ENCODE peak calls at places on chromosomes 5 and 9, in nine cellular contexts. T is GM23248; J is cerebellar nuclear complex; E is SW480; V is heart left ventricle; H is fibroblast of lung; W is HEK293T; F is stimulated activated CD8-positive, alpha-beta memory T cell treated with anti-CD3 and anti-CD28 coated beads, Interleukin-7, amount 100 ng/mL, for 24 hours; U is SK-MEL-5. X is an unnamed sample.

GRCh38 chr9:95620296-95620695 is 103.5 kb upstream of the PTCH1 start:
- DNase-seq in J (no peak), U (no peak), F (no peak), H (no peak), T (no peak), E (no peak), V (no peak), W (no peak), X (no peak)

GRCh38 chr5:128035689-128036088 is 47.9 kb upstream of the SLC12A2 start:
- DNase-seq in E (no peak), T (no peak), J (no peak), F (no peak), H (no peak), W (peak), V (no peak), U (no peak), X (no peak)

GRCh38 chr5:125722550-125722949 is 700.7 kb upstream of the GRAMD2B start:
- DNase-seq in F (no peak), T (peak), W (no peak), H (peak), U (no peak), J (no peak), V (no peak), E (no peak), X (no peak)

GRCh38 chr5:45411971-45412612 is 284.1 kb downstream of the HCN1 start:
- DNase-seq in H (peak), V (no peak), T (no peak), J (no peak), E (no peak), W (no peak), F (no peak), U (no peak), X (no peak)

GRCh38 chr5:154479160-154479943 is 1.3 kb upstream of the HAND1 start:
- DNase-seq in W (no peak), J (no peak), U (no peak), H (no peak), E (no peak), F (no peak), V (no peak), T (no peak), X (no peak)

GRCh38 chr5:120396186-120396585 is 67.9 kb upstream of the PRR16 start:
- DNase-seq in W (no peak), J (no peak), U (no peak), E (no peak), F (no peak), V (no peak), T (peak), H (peak), X (no peak)

GRCh38 chr9:124353811-124354274 is 61.4 kb downstream of the PSMB7 start:
- DNase-seq in W (no peak), H (no peak), U (no peak), T (peak), V (no peak), J (no peak), F (no peak), E (no peak), X (no peak)

GRCh38 chr9:23962101-23962500 is 136.1 kb upstream of the ELAVL2 start:
- DNase-seq in T (no peak), E (no peak), U (no peak), F (no peak), J (no peak), H (no peak), W (no peak), V (no peak), X (no peak)

GRCh38 chr5:120419110-120419509 is 45.0 kb upstream of the PRR16 start:
- DNase-seq in E (no peak), J (no peak), H (peak), F (no peak), T (no peak), W (no peak), U (no peak), V (no peak), X (no peak)

GRCh38 chr9:125240649-125240999 is 519 bp downstream of the HSPA5 start:
- DNase-seq in J (no peak), W (peak), F (peak), V (peak), H (peak), T (peak), E (peak), U (peak), X (no peak)

GRCh38 chr5:148416921-148417320 is 33.2 kb downstream of the FBXO38 start:
- DNase-seq in V (no peak), H (peak), J (no peak), E (no peak), U (no peak), W (no peak), F (no peak), T (peak), X (no peak)

GRCh38 chr9:128394404-128395168 is 23.4 kb downstream of the URM1 start:
- DNase-seq in E (no peak), V (no peak), U (peak), W (no peak), H (no peak), T (no peak), F (no peak), J (no peak), X (no peak)

GRCh38 chr9:6870650-6871477 is 113.1 kb downstream of the KDM4C start:
- DNase-seq in T (no peak), F (no peak), E (no peak), H (no peak), U (peak), J (no peak), V (no peak), W (no peak), X (no peak)

X was measured in GOT3.